ENCODE peak calls at places on chromosomes 13 and 19, in six cellular contexts. X, Q, W, D, R and N are unnamed samples.

GRCh38 chr13:45406421-45406820 is 11.8 kb downstream of the SLC25A30 start:
- DNase-seq in R (no peak), D (no peak), W (no peak), X (no peak), Q (no peak), N (no peak)

GRCh38 chr19:18566953-18567352 is 4.7 kb upstream of the UBA52 start:
- DNase-seq in R (no peak), X (no peak), Q (no peak), W (no peak), D (no peak), N (no peak)

GRCh38 chr19:43527860-43528622 is 1.0 kb upstream of the ETHE1 start:
- DNase-seq in W (no peak), X (peak), D (no peak), R (peak), Q (peak), N (no peak)

GRCh38 chr13:113666324-113666660 is 727 bp upstream of the GRK1 start:
- DNase-seq in D (no peak), R (no peak), X (peak), W (no peak), Q (no peak), N (no peak)

GRCh38 chr19:46975918-46976782 is 43.5 kb upstream of the NPAS1 start:
- DNase-seq in W (peak), R (peak), D (peak), X (peak), Q (peak), N (no peak)

GRCh38 chr19:52270266-52270885 is 989 bp downstream of the ZNF766 start:
- DNase-seq in D (peak), X (peak), W (peak), R (peak), Q (no peak), N (no peak)

GRCh38 chr19:55070755-55071502 is 4.7 kb upstream of the EPS8L1 start:
- DNase-seq in W (peak), X (peak), D (peak), Q (no peak), R (no peak), N (peak)

GRCh38 chr13:83765796-83766195 is 116.5 kb downstream of the SLITRK1 start:
- DNase-seq in Q (no peak), W (no peak), X (no peak), D (no peak), R (no peak), N (no peak)

GRCh38 chr19:50838239-50838638 is 4.9 kb upstream of the KLK15 start:
- DNase-seq in R (no peak), X (peak), Q (no peak), D (no peak), W (no peak), N (no peak)

GRCh38 chr19:13436352-13436751 is 69.9 kb downstream of the CACNA1A start:
- DNase-seq in D (no peak), Q (no peak), W (no peak), X (no peak), R (no peak), N (no peak)

GRCh38 chr19:10404888-10405808 is 1.8 kb upstream of the CDC37 start:
- DNase-seq in R (no peak), D (no peak), X (peak), W (no peak), Q (no peak), N (no peak)

GRCh38 chr13:66513728-66514127 is 716.4 kb downstream of the PCDH9 start:
- DNase-seq in R (no peak), X (no peak), W (peak), Q (no peak), D (peak), N (no peak)

GRCh38 chr13:44169018-44169909 is 204.4 kb upstream of the SERP2 start:
- DNase-seq in Q (no peak), R (no peak), W (peak), X (no peak), D (no peak), N (no peak)